ENCODE peak calls at places on chromosomes 4 and X, in seven cellular contexts. M is dorsolateral prefrontal cortex, Y is lung, I is astrocyte of the spinal cord, E is brain microvascular endothelial cell, Z is AG04449, J is psoas muscle. V is an unnamed sample.
A peak's percentile ranks its signal among the peaks of the same experiment; 100 is the strongest.

GRCh38 chr4:185112104-185112503 is 31.0 kb upstream of the SLC25A4 start:
- DNase-seq in M (no peak), Y (peak; percentile 57), I (peak; percentile 94), E (peak; percentile 93), Z (peak; percentile 82), J (no peak), V (peak; percentile 69)

GRCh38 chr4:96736352-96736889 is 896.5 kb downstream of the PDHA2 start:
- DNase-seq in M (no peak), Y (no peak), I (peak; percentile 85), E (peak; percentile 88), Z (no peak), J (no peak), V (peak; percentile 2)

GRCh38 chrX:149527705-149528104 is 13.1 kb upstream of the EOLA1 start:
- DNase-seq in M (no peak), Y (no peak), I (peak; percentile 33), E (peak; percentile 19), Z (no peak), J (no peak), V (peak; percentile 39)

GRCh38 chr4:7034262-7035081 is 8.7 kb upstream of the TADA2B start:
- DNase-seq in M (no peak), Y (peak; percentile 71), I (peak; percentile 78), E (peak; percentile 58), Z (no peak), J (peak; percentile 44), V (peak; percentile 56)

GRCh38 chrX:73683236-73683859 is 120.4 kb downstream of the CHIC1 start:
- DNase-seq in M (no peak), Y (no peak), I (peak; percentile 24), E (peak; percentile 2), Z (no peak), J (no peak), V (no peak)

GRCh38 chrX:66676413-66676812 is 37.5 kb upstream of the EDA2R start:
- DNase-seq in M (no peak), Y (no peak), I (peak; percentile 54), E (peak; percentile 1), Z (no peak), J (no peak), V (no peak)

GRCh38 chr4:152382057-152382785 is 153.7 kb downstream of the FBXW7 start:
- DNase-seq in M (no peak), Y (no peak), I (peak; percentile 14), E (no peak), Z (no peak), J (peak; percentile 40), V (no peak)

GRCh38 chr4:100849319-100849718 is 331.5 kb upstream of the EMCN start:
- DNase-seq in M (peak; percentile 75), Y (no peak), I (no peak), E (no peak), Z (no peak), J (no peak), V (no peak)

GRCh38 chrX:17465201-17465600 is 90.2 kb downstream of the NHS start:
- DNase-seq in M (no peak), Y (no peak), I (no peak), E (no peak), Z (no peak), J (no peak), V (no peak)

GRCh38 chrX:137118536-137118935 is 84.7 kb upstream of the GPR101 start:
- DNase-seq in M (no peak), Y (no peak), I (no peak), E (no peak), Z (no peak), J (no peak), V (no peak)

GRCh38 chrX:40808203-40808602 is 72.9 kb upstream of the MED14 start:
- DNase-seq in M (no peak), Y (no peak), I (no peak), E (no peak), Z (no peak), J (no peak), V (no peak)

GRCh38 chrX:18542897-18543296 is 117.5 kb downstream of the CDKL5 start:
- DNase-seq in M (no peak), Y (no peak), I (no peak), E (no peak), Z (no peak), J (no peak), V (no peak)

GRCh38 chrX:146435472-146435871 is 374.1 kb upstream of the CXorf51B start:
- DNase-seq in M (no peak), Y (no peak), I (no peak), E (no peak), Z (no peak), J (no peak), V (no peak)

GRCh38 chrX:22024577-22024976 is 7.5 kb upstream of the PHEX start:
- DNase-seq in M (no peak), Y (no peak), I (no peak), E (no peak), Z (no peak), J (no peak), V (no peak)

GRCh38 chr4:156329779-156330178 is 376.1 kb upstream of the CTSO start:
- DNase-seq in M (no peak), Y (no peak), I (no peak), E (peak; percentile 30), Z (no peak), J (no peak), V (no peak)

GRCh38 chr4:38674206-38675144 is 10.5 kb downstream of the KLF3 start:
- DNase-seq in M (no peak), Y (no peak), I (no peak), E (no peak), Z (no peak), J (no peak), V (peak; percentile 16)

GRCh38 chr4:14000091-14000814 is 372.7 kb upstream of the BOD1L1 start:
- DNase-seq in M (no peak), Y (no peak), I (no peak), E (no peak), Z (no peak), J (no peak), V (no peak)

GRCh38 chrX:129115935-129116334 is 407.4 kb downstream of the SMARCA1 start:
- DNase-seq in M (no peak), Y (no peak), I (no peak), E (no peak), Z (no peak), J (no peak), V (no peak)

GRCh38 chrX:129115104-129115503 is 408.2 kb downstream of the SMARCA1 start:
- DNase-seq in M (no peak), Y (no peak), I (no peak), E (peak; percentile 35), Z (no peak), J (no peak), V (peak; percentile 56)

DNA sequence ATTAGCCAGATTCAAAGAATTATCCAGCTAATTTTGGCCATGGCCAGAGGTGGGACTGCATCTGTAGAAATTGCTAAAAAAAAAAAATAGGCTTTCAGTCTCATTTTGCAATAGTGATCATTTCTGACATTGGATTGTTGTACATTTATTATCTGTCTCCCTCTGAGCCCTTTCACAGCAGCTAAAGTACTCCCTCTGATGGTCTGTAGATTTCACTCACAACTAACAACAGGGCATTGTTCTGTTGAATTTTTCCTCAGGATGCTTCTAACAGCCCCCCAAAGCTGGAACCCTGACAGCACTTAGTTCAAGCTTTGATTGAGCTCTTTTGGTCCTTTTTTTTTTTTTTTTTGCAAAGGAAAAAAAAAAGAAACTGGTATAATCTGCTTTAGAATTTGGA is 406.6 kb downstream of the SMARCA1 start:
- DNase-seq in M (no peak), Y (no peak), I (no peak), E (no peak), Z (no peak), J (no peak), V (no peak)
- TF ChIP-seq CTCF in M (no peak), Y (no peak), I (no peak), E (no peak), Z (no peak), J (no peak), V (no peak)

GRCh38 chr4:82842593-82842992 is 44.0 kb upstream of the SCD5 start:
- DNase-seq in M (no peak), Y (no peak), I (no peak), E (peak; percentile 28), Z (no peak), J (no peak), V (no peak)
- TF ChIP-seq CTCF in M (no peak), Y (no peak), I (peak; percentile 41), E (peak; percentile 63), Z (peak; percentile 32), J (no peak), V (no peak)

DNA sequence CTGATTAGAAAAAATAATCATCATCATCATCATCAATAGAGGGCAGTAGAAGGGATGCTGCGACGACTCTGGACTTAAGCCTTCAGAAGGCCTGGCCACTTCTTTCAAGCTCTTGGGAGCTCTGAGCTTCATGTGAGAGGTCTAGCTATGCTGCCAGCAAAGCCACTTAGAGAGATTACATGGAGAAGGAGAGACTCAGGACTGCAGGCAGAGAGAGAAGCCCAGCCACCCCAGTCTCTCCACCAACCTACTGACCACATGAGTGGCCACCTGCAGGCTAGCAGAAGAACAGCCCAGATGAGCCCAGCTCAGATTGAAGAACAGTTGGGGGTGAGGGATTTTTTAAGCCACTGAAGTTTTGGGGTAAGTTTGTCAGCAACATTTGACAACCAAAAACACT is 17.1 kb upstream of the TMEM150C start:
- DNase-seq in M (no peak), Y (no peak), I (no peak), E (peak; percentile 5), Z (no peak), J (no peak), V (peak; percentile 13)
- TF ChIP-seq CTCF in M (no peak), Y (no peak), I (peak; percentile 36), E (peak; percentile 61), Z (peak; percentile 26), J (no peak), V (peak; percentile 40)

GRCh38 chr4:15786743-15787142 is 8.6 kb downstream of the CD38 start:
- DNase-seq in M (no peak), Y (no peak), I (no peak), E (no peak), Z (no peak), J (no peak), V (no peak)
- TF ChIP-seq CTCF in M (no peak), Y (no peak), I (no peak), E (no peak), Z (no peak), J (no peak), V (no peak)

DNA sequence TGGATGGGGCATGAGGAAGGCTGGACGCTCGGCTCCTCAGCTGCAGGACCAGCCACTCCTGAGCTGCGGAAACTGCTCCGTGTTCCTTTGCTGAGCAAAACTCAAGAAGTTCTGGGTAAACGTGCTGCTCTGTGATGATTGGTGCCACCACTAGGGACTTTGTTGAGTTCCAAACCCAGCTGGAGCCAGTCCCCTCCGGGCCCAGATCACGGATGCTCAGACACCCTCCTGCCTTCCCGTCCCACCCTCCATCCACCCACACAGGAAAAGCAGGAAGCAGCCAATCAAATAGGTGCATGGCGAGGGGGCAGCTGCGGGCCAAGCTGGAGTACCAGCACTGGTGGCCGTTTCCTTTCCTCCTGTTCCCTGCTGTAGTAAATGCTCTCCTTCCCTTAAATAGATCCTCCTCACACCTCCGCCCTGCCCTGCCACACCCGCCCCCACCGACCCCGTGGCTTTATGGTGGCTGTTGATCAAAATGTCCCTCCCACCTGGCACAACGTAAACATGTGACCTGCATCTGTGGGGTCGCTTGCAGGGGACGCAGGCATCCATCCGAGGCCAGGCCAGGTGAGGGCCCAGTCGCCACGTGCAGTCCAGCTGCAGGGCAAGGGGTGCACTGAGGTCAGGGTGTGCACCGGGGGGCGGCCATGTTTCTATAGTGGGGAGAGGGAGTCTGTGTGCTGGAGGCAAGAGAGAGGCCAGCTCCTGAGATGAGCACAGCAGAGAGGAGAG is 68.2 kb downstream of the ADRA2C start:
- DNase-seq in M (no peak), Y (no peak), I (no peak), E (no peak), Z (no peak), J (no peak), V (no peak)
- TF ChIP-seq CTCF in M (no peak), Y (no peak), I (no peak), E (no peak), Z (no peak), J (no peak), V (no peak)